ENCODE peak calls at places on chromosomes 2 and 18, in six cellular contexts. One of them, this sample, is unnamed.
A peak's percentile ranks its signal among the peaks of the same experiment; 100 is the strongest.

GRCh38 chr2:35163948-35164347 is 1191.6 kb upstream of the CRIM1 start:
- DNase-seq in C1 segment of cervical spinal cord: no peak
- DNase-seq in heart right ventricle: no peak
- DNase-seq in glomerular endothelial cell: no peak
- DNase-seq in AG08395: no peak
- DNase-seq in GM23338: no peak
- DNase-seq in this sample: no peak

GRCh38 chr2:1153959-1154358 is 203.3 kb downstream of the SNTG2 start:
- DNase-seq in C1 segment of cervical spinal cord: no peak
- DNase-seq in heart right ventricle: peak; percentile 70
- DNase-seq in glomerular endothelial cell: no peak
- DNase-seq in AG08395: no peak
- DNase-seq in GM23338: no peak
- DNase-seq in this sample: no peak

GRCh38 chr2:138003411-138003810 is 39.1 kb downstream of the HNMT start:
- DNase-seq in C1 segment of cervical spinal cord: no peak
- DNase-seq in heart right ventricle: no peak
- DNase-seq in glomerular endothelial cell: no peak
- DNase-seq in AG08395: no peak
- DNase-seq in GM23338: no peak
- DNase-seq in this sample: no peak

GRCh38 chr2:215758691-215759090 is 254.7 kb downstream of the MREG start:
- DNase-seq in C1 segment of cervical spinal cord: no peak
- DNase-seq in heart right ventricle: peak; percentile 36
- DNase-seq in glomerular endothelial cell: peak; percentile 81
- DNase-seq in AG08395: peak; percentile 46
- DNase-seq in GM23338: no peak
- DNase-seq in this sample: no peak

GRCh38 chr2:220104871-220105351 is 477.5 kb downstream of the SLC4A3 start:
- DNase-seq in C1 segment of cervical spinal cord: no peak
- DNase-seq in heart right ventricle: peak; percentile 31
- DNase-seq in glomerular endothelial cell: no peak
- DNase-seq in AG08395: peak; percentile 85
- DNase-seq in GM23338: peak; percentile 36
- DNase-seq in this sample: peak; percentile 70

GRCh38 chr2:44544991-44545390 is 183.2 kb downstream of the CAMKMT start:
- DNase-seq in C1 segment of cervical spinal cord: no peak
- DNase-seq in heart right ventricle: no peak
- DNase-seq in glomerular endothelial cell: no peak
- DNase-seq in AG08395: no peak
- DNase-seq in GM23338: peak; percentile 28
- DNase-seq in this sample: no peak

GRCh38 chr2:240604291-240604938 is 17.9 kb downstream of the CAPN10 start:
- DNase-seq in C1 segment of cervical spinal cord: peak; percentile 75
- DNase-seq in heart right ventricle: peak; percentile 84
- DNase-seq in glomerular endothelial cell: peak; percentile 48
- DNase-seq in AG08395: peak; percentile 65
- DNase-seq in GM23338: peak; percentile 79
- DNase-seq in this sample: no peak

GRCh38 chr2:237819231-237819630 is 20.7 kb downstream of the RBM44 start:
- DNase-seq in C1 segment of cervical spinal cord: no peak
- DNase-seq in heart right ventricle: no peak
- DNase-seq in glomerular endothelial cell: no peak
- DNase-seq in AG08395: no peak
- DNase-seq in GM23338: no peak
- DNase-seq in this sample: no peak

GRCh38 chr18:36640005-36640952 is 188.5 kb downstream of the TPGS2 start:
- DNase-seq in C1 segment of cervical spinal cord: no peak
- DNase-seq in heart right ventricle: no peak
- DNase-seq in glomerular endothelial cell: no peak
- DNase-seq in AG08395: no peak
- DNase-seq in GM23338: no peak
- DNase-seq in this sample: no peak

GRCh38 chr2:230668184-230668938 is 44.3 kb upstream of the CAB39 start:
- DNase-seq in C1 segment of cervical spinal cord: peak; percentile 29
- DNase-seq in heart right ventricle: peak; percentile 50
- DNase-seq in glomerular endothelial cell: no peak
- DNase-seq in AG08395: no peak
- DNase-seq in GM23338: no peak
- DNase-seq in this sample: no peak

GRCh38 chr2:20148841-20149702 is 75.9 kb downstream of the SDC1 start:
- DNase-seq in C1 segment of cervical spinal cord: no peak
- DNase-seq in heart right ventricle: no peak
- DNase-seq in glomerular endothelial cell: peak; percentile 25
- DNase-seq in AG08395: peak; percentile 91
- DNase-seq in GM23338: peak; percentile 61
- DNase-seq in this sample: peak; percentile 89

GRCh38 chr2:166257859-166258258 is 117.9 kb downstream of the SCN9A start:
- DNase-seq in C1 segment of cervical spinal cord: no peak
- DNase-seq in heart right ventricle: no peak
- DNase-seq in glomerular endothelial cell: no peak
- DNase-seq in AG08395: no peak
- DNase-seq in GM23338: no peak
- DNase-seq in this sample: no peak

GRCh38 chr2:101420623-101421022 is 33.3 kb upstream of the CREG2 start:
- DNase-seq in C1 segment of cervical spinal cord: no peak
- DNase-seq in heart right ventricle: no peak
- DNase-seq in glomerular endothelial cell: no peak
- DNase-seq in AG08395: peak; percentile 19
- DNase-seq in GM23338: no peak
- DNase-seq in this sample: peak; percentile 48

GRCh38 chr18:4908239-4908638 is 288.8 kb downstream of the AKAIN1 start:
- DNase-seq in C1 segment of cervical spinal cord: no peak
- DNase-seq in heart right ventricle: no peak
- DNase-seq in glomerular endothelial cell: no peak
- DNase-seq in AG08395: no peak
- DNase-seq in GM23338: no peak
- DNase-seq in this sample: no peak

GRCh38 chr2:68987051-68987503 is 12.6 kb downstream of the GKN1 start:
- DNase-seq in C1 segment of cervical spinal cord: no peak
- DNase-seq in heart right ventricle: no peak
- DNase-seq in glomerular endothelial cell: no peak
- DNase-seq in AG08395: no peak
- DNase-seq in GM23338: peak; percentile 3
- DNase-seq in this sample: no peak

GRCh38 chr2:68971591-68972231 is 2.7 kb upstream of the GKN1 start:
- DNase-seq in C1 segment of cervical spinal cord: no peak
- DNase-seq in heart right ventricle: no peak
- DNase-seq in glomerular endothelial cell: peak; percentile 9
- DNase-seq in AG08395: peak; percentile 87
- DNase-seq in GM23338: no peak
- DNase-seq in this sample: peak; percentile 81

GRCh38 chr2:16617282-16618266 is 48.1 kb downstream of the CYRIA start:
- DNase-seq in C1 segment of cervical spinal cord: no peak
- DNase-seq in heart right ventricle: no peak
- DNase-seq in glomerular endothelial cell: no peak
- DNase-seq in AG08395: peak; percentile 63
- DNase-seq in GM23338: peak; percentile 76
- DNase-seq in this sample: no peak

GRCh38 chr2:7673101-7673500 is 755.9 kb downstream of the RNF144A start:
- DNase-seq in C1 segment of cervical spinal cord: no peak
- DNase-seq in heart right ventricle: no peak
- DNase-seq in glomerular endothelial cell: no peak
- DNase-seq in AG08395: no peak
- DNase-seq in GM23338: no peak
- DNase-seq in this sample: no peak

GRCh38 chr18:48949606-48950535 is 894 bp downstream of the SMAD7 start:
- DNase-seq in C1 segment of cervical spinal cord: no peak
- DNase-seq in heart right ventricle: no peak
- DNase-seq in glomerular endothelial cell: no peak
- DNase-seq in AG08395: no peak
- DNase-seq in GM23338: peak; percentile 90
- DNase-seq in this sample: peak; percentile 56

GRCh38 chr2:58042486-58042970 is 4.1 kb upstream of the VRK2 start:
- DNase-seq in C1 segment of cervical spinal cord: no peak
- DNase-seq in heart right ventricle: no peak
- DNase-seq in glomerular endothelial cell: peak; percentile 93
- DNase-seq in AG08395: peak; percentile 35
- DNase-seq in GM23338: no peak
- DNase-seq in this sample: peak; percentile 38

GRCh38 chr2:101518470-101519172 is 43.7 kb upstream of the RFX8 start:
- DNase-seq in C1 segment of cervical spinal cord: peak; percentile 16
- DNase-seq in heart right ventricle: peak; percentile 66
- DNase-seq in glomerular endothelial cell: no peak
- DNase-seq in AG08395: peak; percentile 30
- DNase-seq in GM23338: peak; percentile 68
- DNase-seq in this sample: peak; percentile 59

GRCh38 chr2:113213061-113213930 is 39.5 kb downstream of the PSD4 start:
- DNase-seq in C1 segment of cervical spinal cord: no peak
- DNase-seq in heart right ventricle: no peak
- DNase-seq in glomerular endothelial cell: no peak
- DNase-seq in AG08395: no peak
- DNase-seq in GM23338: no peak
- DNase-seq in this sample: no peak

GRCh38 chr18:70693196-70693595 is 404.4 kb downstream of the SOCS6 start:
- DNase-seq in C1 segment of cervical spinal cord: no peak
- DNase-seq in heart right ventricle: no peak
- DNase-seq in glomerular endothelial cell: no peak
- DNase-seq in AG08395: no peak
- DNase-seq in GM23338: no peak
- DNase-seq in this sample: no peak

GRCh38 chr2:202821538-202822160 is 49.9 kb downstream of the ICA1L start:
- DNase-seq in C1 segment of cervical spinal cord: no peak
- DNase-seq in heart right ventricle: no peak
- DNase-seq in glomerular endothelial cell: no peak
- DNase-seq in AG08395: no peak
- DNase-seq in GM23338: no peak
- DNase-seq in this sample: no peak